ENCODE peak calls at places on chromosomes 3 and 15, in six cellular contexts. One of them, this sample, is unnamed.

GRCh38 chr3:43080726-43081568 is 24.9 kb downstream of the POMGNT2 start:
- DNase-seq in GM23338: no peak
- DNase-seq in GM23248: no peak
- DNase-seq in PC-3: no peak
- DNase-seq in Karpas-422: no peak
- DNase-seq in PC-9: no peak
- DNase-seq in this sample: no peak

GRCh38 chr15:43879386-43880355 is 52.9 kb downstream of the WDR76 start:
- DNase-seq in PC-3: no peak
- DNase-seq in PC-9: no peak
- DNase-seq in GM23248: no peak
- DNase-seq in Karpas-422: no peak
- DNase-seq in GM23338: no peak
- DNase-seq in this sample: no peak

GRCh38 chr3:89635137-89635536 is 527.7 kb downstream of the EPHA3 start:
- DNase-seq in GM23338: no peak
- DNase-seq in Karpas-422: no peak
- DNase-seq in PC-9: no peak
- DNase-seq in GM23248: no peak
- DNase-seq in PC-3: no peak
- DNase-seq in this sample: no peak

GRCh38 chr3:7867587-7867986 is 634.0 kb upstream of the LMCD1 start:
- DNase-seq in PC-3: no peak
- DNase-seq in PC-9: no peak
- DNase-seq in Karpas-422: no peak
- DNase-seq in GM23248: no peak
- DNase-seq in GM23338: no peak
- DNase-seq in this sample: no peak

GRCh38 chr15:38129531-38130199 is 123.0 kb upstream of the SPRED1 start:
- DNase-seq in GM23248: peak; percentile 100
- DNase-seq in Karpas-422: peak; percentile 88
- DNase-seq in PC-9: no peak
- DNase-seq in PC-3: peak; percentile 99
- DNase-seq in GM23338: no peak
- DNase-seq in this sample: peak; percentile 66

GRCh38 chr15:89112341-89112971 is 24.2 kb downstream of the ABHD2 start:
- DNase-seq in Karpas-422: no peak
- DNase-seq in PC-3: peak; percentile 67
- DNase-seq in GM23338: no peak
- DNase-seq in GM23248: peak; percentile 58
- DNase-seq in PC-9: peak; percentile 74
- DNase-seq in this sample: no peak

GRCh38 chr3:153052096-153052460 is 109.9 kb upstream of the RAP2B start:
- DNase-seq in PC-9: peak; percentile 100
- DNase-seq in GM23248: peak; percentile 95
- DNase-seq in Karpas-422: no peak
- DNase-seq in PC-3: peak; percentile 98
- DNase-seq in GM23338: no peak
- DNase-seq in this sample: no peak

GRCh38 chr3:133782454-133782853 is 23.2 kb upstream of the SRPRB start:
- DNase-seq in Karpas-422: no peak
- DNase-seq in GM23248: no peak
- DNase-seq in PC-3: no peak
- DNase-seq in GM23338: no peak
- DNase-seq in PC-9: no peak
- DNase-seq in this sample: no peak

GRCh38 chr15:80402339-80402738 is 1.8 kb upstream of the ARNT2 start:
- DNase-seq in PC-9: no peak
- DNase-seq in PC-3: no peak
- DNase-seq in Karpas-422: no peak
- DNase-seq in GM23338: no peak
- DNase-seq in GM23248: no peak
- DNase-seq in this sample: no peak

GRCh38 chr15:65918357-65918920 is 49.1 kb downstream of the RAB11A start:
- DNase-seq in PC-9: no peak
- DNase-seq in GM23338: no peak
- DNase-seq in GM23248: no peak
- DNase-seq in Karpas-422: no peak
- DNase-seq in PC-3: no peak
- DNase-seq in this sample: no peak

GRCh38 chr3:15384510-15385237 is 42.7 kb downstream of the METTL6 start:
- DNase-seq in Karpas-422: peak; percentile 87
- DNase-seq in PC-3: no peak
- DNase-seq in PC-9: no peak
- DNase-seq in GM23248: peak; percentile 34
- DNase-seq in GM23338: no peak
- DNase-seq in this sample: peak; percentile 89

GRCh38 chr15:77527164-77527778 is 105.4 kb downstream of the LINGO1 start:
- DNase-seq in GM23248: no peak
- DNase-seq in Karpas-422: no peak
- DNase-seq in GM23338: peak; percentile 39
- DNase-seq in PC-9: peak; percentile 38
- DNase-seq in PC-3: peak; percentile 30
- DNase-seq in this sample: no peak

GRCh38 chr3:197518794-197519451 is 36.8 kb downstream of the BDH1 start:
- DNase-seq in PC-9: no peak
- DNase-seq in GM23338: no peak
- DNase-seq in PC-3: no peak
- DNase-seq in GM23248: peak; percentile 13
- DNase-seq in Karpas-422: peak; percentile 67
- DNase-seq in this sample: peak; percentile 29

DNA sequence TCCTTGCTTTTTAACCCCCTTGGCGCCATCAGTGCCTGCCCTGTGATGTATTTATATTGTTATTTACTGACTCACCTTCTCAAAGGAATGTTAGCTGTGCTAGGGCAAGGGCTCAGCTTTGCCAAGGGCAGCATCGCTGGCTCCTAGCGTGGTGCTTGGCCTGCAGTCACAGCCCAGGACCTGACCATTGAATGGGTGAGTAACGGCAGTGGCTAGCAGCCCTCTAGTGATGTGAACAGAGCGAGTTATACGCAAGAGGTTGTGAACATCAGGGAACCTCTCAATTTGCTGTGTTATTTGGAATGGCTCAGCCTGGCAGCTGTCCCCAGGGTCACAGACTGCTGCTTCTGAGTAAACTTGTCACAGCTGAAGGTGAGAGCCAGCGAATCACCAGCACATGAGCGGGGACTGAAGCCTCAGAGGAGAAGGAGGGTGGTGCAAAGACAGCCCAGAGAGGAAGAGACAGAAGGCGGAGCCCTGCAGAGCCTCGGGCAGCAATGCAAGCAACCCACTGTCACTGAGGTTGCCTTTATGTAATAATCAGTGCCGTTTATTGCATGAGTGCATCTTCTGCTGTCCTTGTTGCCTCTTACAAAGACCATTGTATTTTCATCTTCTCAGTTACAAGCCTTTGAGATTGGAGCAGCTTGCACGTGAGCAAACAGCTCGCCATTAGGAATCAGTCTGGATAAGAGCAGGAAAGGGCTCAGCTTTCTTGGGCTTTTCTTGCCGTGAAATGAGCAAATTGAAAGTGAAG is 158.3 kb downstream of the SLCO3A1 start:
- DNase-seq in PC-3: peak; percentile 7
- DNase-seq in PC-9: peak; percentile 59
- DNase-seq in GM23248: peak; percentile 72
- DNase-seq in GM23338: peak; percentile 20
- DNase-seq in Karpas-422: peak; percentile 81
- DNase-seq in this sample: peak; percentile 57
- H2AFZ ChIP-seq in PC-3: no peak overlapping the region
- H2AFZ ChIP-seq in PC-9: no peak overlapping the region
- H2AFZ ChIP-seq in GM23248: peak overlapping the region; percentile 43
- H2AFZ ChIP-seq in GM23338: no peak overlapping the region
- H2AFZ ChIP-seq in Karpas-422: no peak overlapping the region
- H2AFZ ChIP-seq in this sample: no peak overlapping the region

DNA sequence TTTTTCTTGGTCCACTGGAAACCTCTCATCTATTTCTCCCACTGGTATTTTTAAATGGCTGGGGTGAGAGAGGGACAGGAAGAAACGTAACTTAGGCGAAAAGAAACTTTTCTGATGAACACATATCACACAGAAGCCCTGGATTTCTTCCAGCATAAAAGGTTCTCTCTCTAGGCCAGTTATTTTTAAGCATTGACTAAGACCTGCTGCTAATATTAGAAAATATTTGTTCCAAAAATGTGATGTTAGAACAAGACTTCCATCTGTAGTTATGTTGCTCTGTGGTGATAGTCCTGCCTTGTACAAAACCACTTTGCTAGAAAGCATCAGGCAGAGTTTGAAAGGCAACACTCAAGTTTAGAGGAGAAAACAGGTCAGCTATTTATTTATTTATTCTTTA is 537.7 kb downstream of the MCTP2 start:
- DNase-seq in Karpas-422: no peak
- DNase-seq in PC-3: no peak
- DNase-seq in GM23338: no peak
- DNase-seq in PC-9: no peak
- DNase-seq in GM23248: no peak
- DNase-seq in this sample: no peak
- H3K9me2 ChIP-seq in Karpas-422: no peaks in the 10 kb centered on the region
- H3K9me2 ChIP-seq in PC-3: no peaks in the 10 kb centered on the region
- H3K9me2 ChIP-seq in GM23338: peaks cover 9% of the 10 kb centered on the region
- H3K9me2 ChIP-seq in PC-9: no peaks in the 10 kb centered on the region
- H3K9me2 ChIP-seq in GM23248: no peaks in the 10 kb centered on the region
- H3K9me2 ChIP-seq in this sample: no peaks in the 10 kb centered on the region

DNA sequence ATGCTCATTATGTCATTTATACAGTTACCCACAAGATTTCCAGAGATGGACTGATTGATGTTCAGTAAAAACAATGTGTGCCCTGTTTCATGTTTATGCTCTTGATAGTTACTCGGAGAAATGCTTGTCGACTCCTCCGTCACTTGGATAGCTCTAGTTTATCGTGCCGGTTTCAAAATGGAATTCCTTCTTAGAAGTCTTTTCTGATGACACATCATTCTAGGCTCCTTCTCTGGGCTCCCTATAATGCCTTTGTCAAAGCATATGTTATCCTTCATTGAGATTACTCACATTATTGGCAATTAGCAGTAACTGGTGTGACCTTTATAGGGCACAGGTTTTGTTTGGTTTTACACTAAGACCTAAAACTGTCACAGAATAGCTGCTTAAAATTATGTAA is 201.7 kb downstream of the CNTN6 start:
- DNase-seq in GM23248: no peak
- DNase-seq in PC-3: no peak
- DNase-seq in PC-9: no peak
- DNase-seq in Karpas-422: no peak
- DNase-seq in GM23338: no peak
- DNase-seq in this sample: no peak
- H2AFZ ChIP-seq in GM23248: no peak overlapping the region
- H2AFZ ChIP-seq in PC-3: no peak overlapping the region
- H2AFZ ChIP-seq in PC-9: no peak overlapping the region
- H2AFZ ChIP-seq in Karpas-422: no peak overlapping the region
- H2AFZ ChIP-seq in GM23338: no peak overlapping the region
- H2AFZ ChIP-seq in this sample: no peak overlapping the region

GRCh38 chr3:53379898-53380297 is 32.6 kb upstream of the DCP1A start:
- DNase-seq in PC-9: no peak
- DNase-seq in PC-3: no peak
- DNase-seq in Karpas-422: no peak
- DNase-seq in GM23248: no peak
- DNase-seq in GM23338: no peak
- DNase-seq in this sample: no peak
- H3K9me2 ChIP-seq in PC-9: no peaks in the 10 kb centered on the region
- H3K9me2 ChIP-seq in PC-3: no peaks in the 10 kb centered on the region
- H3K9me2 ChIP-seq in Karpas-422: no peaks in the 10 kb centered on the region
- H3K9me2 ChIP-seq in GM23248: no peaks in the 10 kb centered on the region
- H3K9me2 ChIP-seq in GM23338: no peaks in the 10 kb centered on the region
- H3K9me2 ChIP-seq in this sample: no peaks in the 10 kb centered on the region